ENCODE peak calls at places on chromosome 2, in five cellular contexts. W is iPS-NIHi11; T is stimulated activated CD4-positive, alpha-beta T cell treated with anti-CD3 and anti-CD28 coated beads, Interleukin-4, amount 100 ng/mL, for 24 hours; B is right atrium auricular region; L is GM19239. E is an unnamed sample.

GRCh38 chr2:119256574-119256921 is 32.9 kb downstream of the STEAP3 start:
- DNase-seq in W (no peak), L (no peak), T (no peak), B (no peak), E (no peak)

GRCh38 chr2:83747141-83747540 is 711.9 kb downstream of the SUCLG1 start:
- DNase-seq in B (no peak), W (no peak), L (no peak), T (no peak), E (no peak)

GRCh38 chr2:96532641-96533291 is 3.8 kb upstream of the ARID5A start:
- DNase-seq in L (no peak), W (no peak), B (no peak), T (no peak), E (no peak)

GRCh38 chr2:40814621-40815020 is 362.7 kb upstream of the SLC8A1 start:
- DNase-seq in L (no peak), T (no peak), B (no peak), W (no peak), E (no peak)

GRCh38 chr2:85409719-85410583 is at the start of gene CAPG:
- DNase-seq in L (peak; percentile 65), W (no peak), B (no peak), T (no peak), E (peak; percentile 75)

GRCh38 chr2:28403388-28403956 is 10.8 kb downstream of the FOSL2 start:
- DNase-seq in T (no peak), W (no peak), L (no peak), B (no peak), E (no peak)

GRCh38 chr2:148614332-148615049 is 30.1 kb upstream of the EPC2 start:
- DNase-seq in L (peak; percentile 44), T (no peak), B (no peak), W (peak; percentile 28), E (peak; percentile 26)

GRCh38 chr2:112794131-112794733 is 9.9 kb upstream of the IL1A start:
- DNase-seq in T (peak; percentile 27), W (no peak), B (peak; percentile 73), L (no peak), E (no peak)

GRCh38 chr2:68103026-68103425 is 40.2 kb upstream of the C1D start:
- DNase-seq in L (no peak), T (no peak), W (no peak), B (no peak), E (no peak)

GRCh38 chr2:25377822-25378421 is 36.2 kb upstream of the DNMT3A start:
- DNase-seq in L (no peak), T (no peak), W (no peak), B (no peak), E (no peak)

GRCh38 chr2:9768388-9768787 is 74.9 kb upstream of the TAF1B start:
- DNase-seq in W (peak; percentile 85), B (no peak), T (no peak), L (no peak), E (no peak)

E was measured in GM12891.